ENCODE peak calls at places on chromosomes 13 and 19, in five cellular contexts. D, Z, T, L and V are unnamed samples.

GRCh38 chr19:46077815-46078167 is 37.0 kb upstream of the IGFL4 start:
- DNase-seq in D (no peak), Z (no peak), T (no peak), L (no peak), V (no peak)

GRCh38 chr19:5304486-5304885 is 36.1 kb downstream of the PTPRS start:
- DNase-seq in D (no peak), Z (no peak), T (no peak), L (no peak), V (no peak)

GRCh38 chr19:48928164-48929005 is 5.1 kb upstream of the DHDH start:
- DNase-seq in D (no peak), Z (no peak), T (no peak), L (no peak), V (no peak)

GRCh38 chr13:47955836-47956235 is 45.2 kb downstream of the SUCLA2 start:
- DNase-seq in D (no peak), Z (no peak), T (no peak), L (no peak), V (no peak)

GRCh38 chr13:110269509-110270185 is 37.3 kb downstream of the COL4A1 start:
- DNase-seq in D (no peak), Z (no peak), T (no peak), L (no peak), V (no peak)

GRCh38 chr19:46617566-46618079 is 7.3 kb downstream of the PTGIR start:
- DNase-seq in D (no peak), Z (no peak), T (no peak), L (no peak), V (no peak)

GRCh38 chr19:18287836-18288772 is 6.7 kb upstream of the JUND start:
- DNase-seq in D (no peak), Z (no peak), T (no peak), L (no peak), V (no peak)

GRCh38 chr19:17128820-17129219 is 53.2 kb downstream of the MYO9B start:
- DNase-seq in D (no peak), Z (no peak), T (no peak), L (no peak), V (no peak)

GRCh38 chr13:113657851-113658741 is at the start of gene ATP4B:
- DNase-seq in D (no peak), Z (no peak), T (no peak), L (no peak), V (no peak)